ENCODE peak calls at places on chromosomes 11 and 22, in seven cellular contexts. M is posterior vena cava; B is NCI-H1105; W is activated CD4-positive, alpha-beta T cell treated with anti-CD3 and anti-CD28 coated beads for 4 hours; G is MV-4-11; Z is NCI-H1417; X is NCI-H446 treated with DMSO at 0.1 percent for 48 hours. U is an unnamed sample.

GRCh38 chr11:38751421-38751820 is 2153.4 kb upstream of the RAG2 start:
- DNase-seq in M (no peak), B (no peak), W (no peak), G (no peak), Z (no peak), X (no peak), U (no peak)

GRCh38 chr11:9982796-9983579 is 311.0 kb downstream of the SBF2 start:
- DNase-seq in M (no peak), B (no peak), W (no peak), G (no peak), Z (no peak), X (peak), U (no peak)

GRCh38 chr22:17077255-17077654 is 7.5 kb upstream of the IL17RA start:
- DNase-seq in M (no peak), B (no peak), W (no peak), G (no peak), Z (no peak), X (no peak), U (no peak)

GRCh38 chr11:104968856-104969776 is 742 bp upstream of the CASP4 start:
- DNase-seq in M (peak), B (no peak), W (no peak), G (no peak), Z (peak), X (no peak), U (no peak)

GRCh38 chr11:28860898-28861297 is 752.7 kb downstream of the METTL15 start:
- DNase-seq in M (no peak), B (no peak), W (no peak), G (no peak), Z (no peak), X (no peak), U (no peak)

GRCh38 chr11:86919557-86920210 is 35.5 kb downstream of the FZD4 start:
- DNase-seq in M (no peak), B (peak), W (no peak), G (peak), Z (peak), X (peak), U (no peak)

GRCh38 chr11:77069969-77070582 is 3.3 kb downstream of the CAPN5 start:
- DNase-seq in M (peak), B (no peak), W (no peak), G (no peak), Z (no peak), X (no peak), U (no peak)

GRCh38 chr22:46071451-46072029 is 78.8 kb upstream of the PPARA start:
- DNase-seq in M (peak), B (peak), W (peak), G (peak), Z (peak), X (peak), U (peak)

GRCh38 chr11:118338637-118339061 is 3.9 kb downstream of the CD3D start:
- DNase-seq in M (no peak), B (no peak), W (peak), G (no peak), Z (no peak), X (no peak), U (no peak)

GRCh38 chr11:59212744-59213573 is at the start of gene MPEG1:
- DNase-seq in M (no peak), B (no peak), W (no peak), G (peak), Z (no peak), X (no peak), U (no peak)

GRCh38 chr22:43275545-43275981 is 67.6 kb downstream of the SCUBE1 start:
- DNase-seq in M (no peak), B (no peak), W (no peak), G (peak), Z (no peak), X (no peak), U (no peak)

GRCh38 chr11:3126207-3126865 is 38.8 kb downstream of the OSBPL5 start:
- DNase-seq in M (peak), B (no peak), W (no peak), G (no peak), Z (no peak), X (no peak), U (no peak)